ENCODE peak calls at places on chromosomes 11 and 22, in five cellular contexts. I is H9, R is body of pancreas, N is endothelial cell of umbilical vein, J is pancreas. G is an unnamed sample.

GRCh38 chr11:1448882-1449281 is 37.7 kb downstream of the MOB2 start:
- DNase-seq in I (no peak), R (no peak), N (no peak), J (no peak), G (no peak)

GRCh38 chr22:27456696-27457503 is 344.7 kb downstream of the MN1 start:
- DNase-seq in I (no peak), R (no peak), N (peak; percentile 29), J (no peak), G (no peak)

GRCh38 chr11:2724653-2725366 is 25.0 kb upstream of the KCNQ1OT1 start:
- DNase-seq in I (no peak), R (no peak), N (no peak), J (no peak), G (no peak)

GRCh38 chr11:14148653-14149273 is 186.2 kb downstream of the SPON1 start:
- DNase-seq in I (no peak), R (no peak), N (peak; percentile 36), J (no peak), G (no peak)

GRCh38 chr22:38317237-38317994 is at the start of gene CSNK1E:
- DNase-seq in I (peak; percentile 79), R (peak; percentile 85), N (peak; percentile 47), J (peak; percentile 92), G (peak; percentile 81)

GRCh38 chr11:116234989-116235567 is 537.7 kb downstream of the BUD13 start:
- DNase-seq in I (peak; percentile 60), R (no peak), N (no peak), J (no peak), G (no peak)

GRCh38 chr11:36339899-36340298 is 43.8 kb downstream of the PRR5L start:
- DNase-seq in I (no peak), R (no peak), N (no peak), J (no peak), G (no peak)

GRCh38 chr22:48357196-48357595 is 1470.5 kb downstream of the BRD1 start:
- DNase-seq in I (peak; percentile 86), R (no peak), N (no peak), J (no peak), G (peak; percentile 22)

GRCh38 chr11:36376888-36377758 is 81.0 kb downstream of the PRR5L start:
- DNase-seq in I (peak; percentile 76), R (peak; percentile 36), N (peak; percentile 35), J (peak; percentile 71), G (peak; percentile 69)

GRCh38 chr11:84887055-84887629 is 740.0 kb downstream of the DLG2 start:
- DNase-seq in I (no peak), R (no peak), N (no peak), J (no peak), G (no peak)

GRCh38 chr11:43021466-43021865 is 290.3 kb upstream of the API5 start:
- DNase-seq in I (peak; percentile 31), R (no peak), N (no peak), J (no peak), G (no peak)

GRCh38 chr11:48210052-48210451 is 6.6 kb upstream of the OR4B1 start:
- DNase-seq in I (peak; percentile 29), R (no peak), N (no peak), J (no peak), G (no peak)

GRCh38 chr11:12206529-12206928 is 96.1 kb downstream of the MICAL2 start:
- DNase-seq in I (no peak), R (no peak), N (no peak), J (no peak), G (no peak)

GRCh38 chr11:107702723-107703122 is 9.1 kb downstream of the SLN start:
- DNase-seq in I (no peak), R (no peak), N (no peak), J (no peak), G (no peak)
- H3K27me3 ChIP-seq in I (no peaks in the 10 kb centered on the region), R (no peaks in the 10 kb centered on the region), N (no peaks in the 10 kb centered on the region), J (no peaks in the 10 kb centered on the region), G (no peaks in the 10 kb centered on the region)

GRCh38 chr22:46578824-46579561 is 41.2 kb upstream of the GRAMD4 start:
- DNase-seq in I (peak; percentile 31), R (peak; percentile 74), N (no peak), J (peak; percentile 71), G (peak; percentile 75)

GRCh38 chr22:46578251-46578823 is 40.9 kb upstream of the CELSR1 start:
- DNase-seq in I (peak; percentile 26), R (no peak), N (no peak), J (peak; percentile 61), G (peak; percentile 40)

GRCh38 chr22:46581580-46582244 is 38.5 kb upstream of the GRAMD4 start:
- DNase-seq in I (peak; percentile 19), R (no peak), N (no peak), J (peak; percentile 52), G (peak; percentile 46)

GRCh38 chr22:46580940-46581579 is 39.1 kb upstream of the GRAMD4 start:
- DNase-seq in I (no peak), R (no peak), N (no peak), J (peak; percentile 21), G (peak; percentile 29)

DNA sequence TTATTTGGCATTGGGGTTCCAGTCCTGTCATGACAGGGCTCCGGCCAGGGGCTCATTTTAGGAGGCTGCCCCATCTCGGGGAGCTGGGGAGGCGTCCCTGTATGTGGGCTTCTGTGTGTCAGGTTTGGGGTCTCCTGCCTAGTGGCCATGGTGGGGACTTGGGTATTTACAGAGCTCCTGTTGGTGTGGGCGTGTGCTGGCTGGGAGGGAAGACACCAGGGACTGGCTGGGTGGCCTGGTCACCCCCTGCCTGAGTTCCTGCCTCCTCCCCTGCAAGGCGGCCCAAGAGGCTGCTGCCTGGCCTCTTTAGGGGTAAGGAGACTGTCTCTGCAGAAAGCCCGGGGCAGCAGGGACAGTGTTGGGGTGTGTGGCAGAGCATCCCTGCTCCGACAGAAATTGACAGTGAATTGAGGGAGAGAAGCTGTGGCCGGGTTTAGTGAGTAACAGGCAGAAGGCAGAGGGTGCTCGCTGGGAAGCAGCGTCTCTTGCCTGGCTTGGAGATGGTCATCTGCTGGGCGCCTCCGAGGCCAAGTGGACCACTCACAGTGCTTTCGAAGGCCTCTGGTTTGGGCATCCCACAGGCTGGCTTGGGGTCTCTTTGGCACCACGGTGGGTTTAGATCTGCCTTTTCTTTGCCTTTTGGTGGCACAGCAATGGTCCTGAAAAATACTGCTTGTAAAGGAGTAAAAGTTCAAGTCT is 40.3 kb upstream of the GRAMD4 start:
- DNase-seq in I (peak; percentile 22), R (no peak), N (no peak), J (peak; percentile 49), G (peak; percentile 41)
- H3K27ac ChIP-seq in I (no peak overlapping the region), R (peak overlapping the region; percentile 70), N (no peak overlapping the region), J (peak overlapping the region; percentile 79), G (peak overlapping the region; percentile 2)

GRCh38 chr11:62974848-62975522 is 9.8 kb downstream of the SLC22A6 start:
- DNase-seq in I (peak; percentile 76), R (peak; percentile 84), N (peak; percentile 15), J (peak; percentile 85), G (no peak)
- TF ChIP-seq CTCF in I (peak; percentile 79), R (peak; percentile 63), N (peak; percentile 28), J (peak; percentile 49), G (peak; percentile 33)

DNA sequence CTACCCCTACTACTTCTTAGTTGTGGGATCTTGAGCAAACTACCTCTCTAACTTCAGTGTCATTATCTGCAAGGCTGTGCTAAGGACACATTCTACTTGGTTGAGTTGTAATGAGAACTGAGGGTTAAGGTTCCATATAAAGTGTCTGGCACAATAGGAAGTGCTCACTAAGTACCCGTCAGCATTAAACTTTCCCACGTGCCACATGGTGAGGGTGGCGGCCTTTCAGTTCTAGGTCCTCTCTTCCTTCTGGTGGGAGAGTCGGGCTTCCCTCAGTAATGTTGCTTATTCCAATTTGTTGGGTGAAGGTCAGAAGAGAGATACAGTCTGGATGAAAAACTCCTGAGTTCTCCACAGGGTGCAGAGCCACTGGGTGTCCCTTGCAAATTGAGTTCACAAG is 4.6 kb upstream of the CD6 start:
- DNase-seq in I (no peak), R (no peak), N (no peak), J (no peak), G (no peak)
- H3K27me3 ChIP-seq in I (no peaks in the 10 kb centered on the region), R (no peaks in the 10 kb centered on the region), N (peaks cover 2% of the 10 kb centered on the region), J (no peaks in the 10 kb centered on the region), G (no peaks in the 10 kb centered on the region)

GRCh38 chr11:129620705-129621104 is 194.9 kb upstream of the TMEM45B start:
- DNase-seq in I (no peak), R (no peak), N (no peak), J (no peak), G (no peak)

GRCh38 chr11:129631201-129631600 is 184.4 kb upstream of the TMEM45B start:
- DNase-seq in I (no peak), R (no peak), N (no peak), J (no peak), G (no peak)

DNA sequence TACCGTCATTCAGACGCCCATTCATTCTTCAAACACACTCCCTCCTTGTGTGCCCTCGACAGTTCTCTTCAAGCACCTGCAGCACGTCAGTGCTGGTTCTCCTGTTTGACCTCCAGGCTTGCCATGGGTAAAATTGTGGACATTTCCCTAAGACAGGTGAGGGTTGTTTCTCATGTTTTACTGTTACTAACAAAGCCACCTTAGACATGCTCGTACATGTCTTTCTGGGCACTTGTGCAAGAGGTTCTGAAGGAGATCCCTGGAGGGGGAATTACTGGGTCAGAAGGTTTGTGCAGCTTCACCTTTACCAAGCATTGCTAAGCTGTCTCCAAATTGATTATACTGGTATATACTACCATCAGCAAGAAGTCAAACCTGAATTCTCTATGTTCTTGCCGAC is 189.7 kb upstream of the TMEM45B start:
- DNase-seq in I (no peak), R (no peak), N (no peak), J (no peak), G (no peak)
- H3K27ac ChIP-seq in I (no peak overlapping the region), R (no peak overlapping the region), N (no peak overlapping the region), J (no peak overlapping the region), G (no peak overlapping the region)

G was measured in right lobe of liver.